ENCODE peak calls at places on chromosome 14, in five cellular contexts. O is stimulated activated naive CD8-positive, alpha-beta T cell treated with anti-CD3 and anti-CD28 coated beads, Interleukin-15, Interleukin-2, amounts not matched to agents 100 U/mL and 50 U/mL, for 24 hours; T is right atrium auricular region; K is globus pallidus; B is activated CD4-positive, CD25-positive, alpha-beta regulatory T cell treated with anti-CD3 and anti-CD28 coated beads, Interleukin-2, amount 50 U/mL, for 16 hours. G is an unnamed sample.

GRCh38 chr14:28870033-28870564 is 103.5 kb downstream of the FOXG1 start:
- DNase-seq in O (no peak), T (no peak), K (no peak), B (no peak), G (no peak)

GRCh38 chr14:101492716-101493115 is 68.6 kb upstream of the DIO3 start:
- DNase-seq in O (no peak), T (peak), K (no peak), B (no peak), G (no peak)

GRCh38 chr14:102772781-102773570 is 4.3 kb upstream of the TRAF3 start:
- DNase-seq in O (no peak), T (no peak), K (no peak), B (no peak), G (no peak)

GRCh38 chr14:57390806-57391562 is 598 bp downstream of the NAA30 start:
- DNase-seq in O (peak), T (no peak), K (peak), B (peak), G (peak)

GRCh38 chr14:100279133-100279532 is 27.1 kb downstream of the SLC25A29 start:
- DNase-seq in O (no peak), T (no peak), K (no peak), B (no peak), G (no peak)

GRCh38 chr14:20697273-20698017 is 8.9 kb downstream of the ANG start:
- DNase-seq in O (peak), T (peak), K (peak), B (peak), G (peak)

GRCh38 chr14:64440494-64440893 is 24.8 kb upstream of the AKAP5 start:
- DNase-seq in O (no peak), T (no peak), K (no peak), B (no peak), G (no peak)

GRCh38 chr14:104789752-104790743 is 5.5 kb downstream of the AKT1 start:
- DNase-seq in O (no peak), T (no peak), K (no peak), B (no peak), G (no peak)

GRCh38 chr14:60245316-60246177 is 3.5 kb upstream of the PPM1A start:
- DNase-seq in O (no peak), T (no peak), K (no peak), B (no peak), G (no peak)

GRCh38 chr14:100850841-100851585 is 25.1 kb downstream of the MEG3 start:
- DNase-seq in O (peak), T (peak), K (peak), B (peak), G (no peak)

GRCh38 chr14:99047436-99048110 is 224.4 kb downstream of the BCL11B start:
- DNase-seq in O (no peak), T (no peak), K (no peak), B (no peak), G (no peak)